ENCODE peak calls at places on chromosome 1, in nine cellular contexts. One of them, this sample, is unnamed.

GRCh38 chr1:204842892-204843291 is 27.8 kb upstream of the NFASC start:
- DNase-seq in T-cell: no peak
- DNase-seq in left ventricle myocardium inferior: no peak
- DNase-seq in amygdala: no peak
- DNase-seq in DMS79 treated with DMSO at 0.1 percent for 48 hours: no peak
- DNase-seq in iPS-NIHi11: no peak
- DNase-seq in B cell: no peak
- DNase-seq in NAMALWA: no peak
- DNase-seq in HTR-8/SVneo: no peak
- DNase-seq in this sample: no peak

GRCh38 chr1:7262611-7263010 is 477.4 kb downstream of the CAMTA1 start:
- DNase-seq in T-cell: no peak
- DNase-seq in left ventricle myocardium inferior: no peak
- DNase-seq in amygdala: no peak
- DNase-seq in DMS79 treated with DMSO at 0.1 percent for 48 hours: peak; percentile 96
- DNase-seq in iPS-NIHi11: no peak
- DNase-seq in B cell: no peak
- DNase-seq in NAMALWA: no peak
- DNase-seq in HTR-8/SVneo: no peak
- DNase-seq in this sample: no peak

GRCh38 chr1:16181887-16182719 is 26.2 kb upstream of the EPHA2 start:
- DNase-seq in T-cell: no peak
- DNase-seq in left ventricle myocardium inferior: peak; percentile 84
- DNase-seq in amygdala: no peak
- DNase-seq in DMS79 treated with DMSO at 0.1 percent for 48 hours: no peak
- DNase-seq in iPS-NIHi11: peak; percentile 83
- DNase-seq in B cell: no peak
- DNase-seq in NAMALWA: no peak
- DNase-seq in HTR-8/SVneo: peak; percentile 80
- DNase-seq in this sample: peak; percentile 95

GRCh38 chr1:27106561-27107323 is 48.2 kb downstream of the SLC9A1 start:
- DNase-seq in T-cell: no peak
- DNase-seq in left ventricle myocardium inferior: no peak
- DNase-seq in amygdala: no peak
- DNase-seq in DMS79 treated with DMSO at 0.1 percent for 48 hours: no peak
- DNase-seq in iPS-NIHi11: no peak
- DNase-seq in B cell: peak; percentile 72
- DNase-seq in NAMALWA: peak; percentile 91
- DNase-seq in HTR-8/SVneo: no peak
- DNase-seq in this sample: no peak

GRCh38 chr1:212699104-212699838 is 369 bp downstream of the BATF3 start:
- DNase-seq in T-cell: peak; percentile 9
- DNase-seq in left ventricle myocardium inferior: peak; percentile 40
- DNase-seq in amygdala: no peak
- DNase-seq in DMS79 treated with DMSO at 0.1 percent for 48 hours: peak; percentile 44
- DNase-seq in iPS-NIHi11: peak; percentile 82
- DNase-seq in B cell: peak; percentile 72
- DNase-seq in NAMALWA: peak; percentile 49
- DNase-seq in HTR-8/SVneo: peak; percentile 62
- DNase-seq in this sample: peak; percentile 74

GRCh38 chr1:72186733-72187307 is 95.5 kb downstream of the NEGR1 start:
- DNase-seq in T-cell: no peak
- DNase-seq in left ventricle myocardium inferior: no peak
- DNase-seq in amygdala: no peak
- DNase-seq in DMS79 treated with DMSO at 0.1 percent for 48 hours: no peak
- DNase-seq in iPS-NIHi11: no peak
- DNase-seq in B cell: no peak
- DNase-seq in NAMALWA: peak; percentile 8
- DNase-seq in HTR-8/SVneo: no peak
- DNase-seq in this sample: no peak

GRCh38 chr1:233544304-233544703 is 69.6 kb upstream of the KCNK1 start:
- DNase-seq in T-cell: no peak
- DNase-seq in left ventricle myocardium inferior: no peak
- DNase-seq in amygdala: no peak
- DNase-seq in DMS79 treated with DMSO at 0.1 percent for 48 hours: no peak
- DNase-seq in iPS-NIHi11: no peak
- DNase-seq in B cell: no peak
- DNase-seq in NAMALWA: no peak
- DNase-seq in HTR-8/SVneo: no peak
- DNase-seq in this sample: no peak

GRCh38 chr1:202599669-202600431 is 110.4 kb downstream of the SYT2 start:
- DNase-seq in T-cell: no peak
- DNase-seq in left ventricle myocardium inferior: peak; percentile 54
- DNase-seq in amygdala: no peak
- DNase-seq in DMS79 treated with DMSO at 0.1 percent for 48 hours: peak; percentile 29
- DNase-seq in iPS-NIHi11: peak; percentile 90
- DNase-seq in B cell: peak; percentile 33
- DNase-seq in NAMALWA: peak; percentile 63
- DNase-seq in HTR-8/SVneo: peak; percentile 85
- DNase-seq in this sample: peak; percentile 86

GRCh38 chr1:39158330-39159086 is 46.0 kb upstream of the MACF1 start:
- DNase-seq in T-cell: no peak
- DNase-seq in left ventricle myocardium inferior: no peak
- DNase-seq in amygdala: no peak
- DNase-seq in DMS79 treated with DMSO at 0.1 percent for 48 hours: peak; percentile 94
- DNase-seq in iPS-NIHi11: peak; percentile 51
- DNase-seq in B cell: no peak
- DNase-seq in NAMALWA: no peak
- DNase-seq in HTR-8/SVneo: no peak
- DNase-seq in this sample: no peak

GRCh38 chr1:233759665-233760064 is 144.8 kb upstream of the SLC35F3 start:
- DNase-seq in T-cell: no peak
- DNase-seq in left ventricle myocardium inferior: no peak
- DNase-seq in amygdala: no peak
- DNase-seq in DMS79 treated with DMSO at 0.1 percent for 48 hours: no peak
- DNase-seq in iPS-NIHi11: no peak
- DNase-seq in B cell: no peak
- DNase-seq in NAMALWA: no peak
- DNase-seq in HTR-8/SVneo: no peak
- DNase-seq in this sample: no peak

GRCh38 chr1:60145746-60146145 is 72.2 kb upstream of the C1orf87 start:
- DNase-seq in T-cell: no peak
- DNase-seq in left ventricle myocardium inferior: no peak
- DNase-seq in amygdala: no peak
- DNase-seq in DMS79 treated with DMSO at 0.1 percent for 48 hours: no peak
- DNase-seq in iPS-NIHi11: no peak
- DNase-seq in B cell: no peak
- DNase-seq in NAMALWA: no peak
- DNase-seq in HTR-8/SVneo: no peak
- DNase-seq in this sample: no peak

GRCh38 chr1:199545780-199546179 is 481.7 kb upstream of the NR5A2 start:
- DNase-seq in T-cell: no peak
- DNase-seq in left ventricle myocardium inferior: no peak
- DNase-seq in amygdala: no peak
- DNase-seq in DMS79 treated with DMSO at 0.1 percent for 48 hours: no peak
- DNase-seq in iPS-NIHi11: peak; percentile 29
- DNase-seq in B cell: no peak
- DNase-seq in NAMALWA: peak; percentile 37
- DNase-seq in HTR-8/SVneo: no peak
- DNase-seq in this sample: no peak

GRCh38 chr1:151010346-151010726 is 2.1 kb downstream of the PRUNE1 start:
- DNase-seq in T-cell: no peak
- DNase-seq in left ventricle myocardium inferior: no peak
- DNase-seq in amygdala: no peak
- DNase-seq in DMS79 treated with DMSO at 0.1 percent for 48 hours: no peak
- DNase-seq in iPS-NIHi11: no peak
- DNase-seq in B cell: no peak
- DNase-seq in NAMALWA: no peak
- DNase-seq in HTR-8/SVneo: no peak
- DNase-seq in this sample: no peak

GRCh38 chr1:98294127-98294526 is 367.4 kb upstream of the SNX7 start:
- DNase-seq in T-cell: no peak
- DNase-seq in left ventricle myocardium inferior: no peak
- DNase-seq in amygdala: no peak
- DNase-seq in DMS79 treated with DMSO at 0.1 percent for 48 hours: no peak
- DNase-seq in iPS-NIHi11: no peak
- DNase-seq in B cell: no peak
- DNase-seq in NAMALWA: no peak
- DNase-seq in HTR-8/SVneo: no peak
- DNase-seq in this sample: no peak

GRCh38 chr1:154801612-154802011 is 68.5 kb downstream of the KCNN3 start:
- DNase-seq in T-cell: no peak
- DNase-seq in left ventricle myocardium inferior: no peak
- DNase-seq in amygdala: no peak
- DNase-seq in DMS79 treated with DMSO at 0.1 percent for 48 hours: no peak
- DNase-seq in iPS-NIHi11: no peak
- DNase-seq in B cell: no peak
- DNase-seq in NAMALWA: no peak
- DNase-seq in HTR-8/SVneo: no peak
- DNase-seq in this sample: no peak

GRCh38 chr1:45493116-45493697 is 2.2 kb upstream of the TESK2 start:
- DNase-seq in T-cell: no peak
- DNase-seq in left ventricle myocardium inferior: no peak
- DNase-seq in amygdala: no peak
- DNase-seq in DMS79 treated with DMSO at 0.1 percent for 48 hours: peak; percentile 11
- DNase-seq in iPS-NIHi11: peak; percentile 41
- DNase-seq in B cell: peak; percentile 62
- DNase-seq in NAMALWA: peak; percentile 81
- DNase-seq in HTR-8/SVneo: peak; percentile 44
- DNase-seq in this sample: no peak

GRCh38 chr1:50994997-50995396 is 25.0 kb downstream of the CDKN2C start:
- DNase-seq in T-cell: no peak
- DNase-seq in left ventricle myocardium inferior: no peak
- DNase-seq in amygdala: no peak
- DNase-seq in DMS79 treated with DMSO at 0.1 percent for 48 hours: no peak
- DNase-seq in iPS-NIHi11: no peak
- DNase-seq in B cell: no peak
- DNase-seq in NAMALWA: no peak
- DNase-seq in HTR-8/SVneo: no peak
- DNase-seq in this sample: no peak

GRCh38 chr1:44786138-44786840 is 1.7 kb downstream of the BEST4 start:
- DNase-seq in T-cell: peak; percentile 48
- DNase-seq in left ventricle myocardium inferior: peak; percentile 73
- DNase-seq in amygdala: no peak
- DNase-seq in DMS79 treated with DMSO at 0.1 percent for 48 hours: no peak
- DNase-seq in iPS-NIHi11: peak; percentile 84
- DNase-seq in B cell: peak; percentile 83
- DNase-seq in NAMALWA: peak; percentile 79
- DNase-seq in HTR-8/SVneo: no peak
- DNase-seq in this sample: peak; percentile 84

GRCh38 chr1:239819075-239819474 is 272.6 kb upstream of the FMN2 start:
- DNase-seq in T-cell: no peak
- DNase-seq in left ventricle myocardium inferior: no peak
- DNase-seq in amygdala: no peak
- DNase-seq in DMS79 treated with DMSO at 0.1 percent for 48 hours: no peak
- DNase-seq in iPS-NIHi11: peak; percentile 23
- DNase-seq in B cell: no peak
- DNase-seq in NAMALWA: no peak
- DNase-seq in HTR-8/SVneo: no peak
- DNase-seq in this sample: no peak

GRCh38 chr1:205525495-205526285 is 21.2 kb downstream of the CDK18 start:
- DNase-seq in T-cell: no peak
- DNase-seq in left ventricle myocardium inferior: no peak
- DNase-seq in amygdala: no peak
- DNase-seq in DMS79 treated with DMSO at 0.1 percent for 48 hours: no peak
- DNase-seq in iPS-NIHi11: no peak
- DNase-seq in B cell: no peak
- DNase-seq in NAMALWA: no peak
- DNase-seq in HTR-8/SVneo: no peak
- DNase-seq in this sample: peak; percentile 40

GRCh38 chr1:35544976-35545375 is 12.2 kb downstream of the KIAA0319L start:
- DNase-seq in T-cell: peak; percentile 32
- DNase-seq in left ventricle myocardium inferior: no peak
- DNase-seq in amygdala: no peak
- DNase-seq in DMS79 treated with DMSO at 0.1 percent for 48 hours: peak; percentile 41
- DNase-seq in iPS-NIHi11: peak; percentile 73
- DNase-seq in B cell: no peak
- DNase-seq in NAMALWA: peak; percentile 75
- DNase-seq in HTR-8/SVneo: peak; percentile 21
- DNase-seq in this sample: peak; percentile 46

GRCh38 chr1:14113841-14114567 is 414.0 kb downstream of the PRDM2 start:
- DNase-seq in T-cell: no peak
- DNase-seq in left ventricle myocardium inferior: peak; percentile 34
- DNase-seq in amygdala: peak; percentile 30
- DNase-seq in DMS79 treated with DMSO at 0.1 percent for 48 hours: peak; percentile 25
- DNase-seq in iPS-NIHi11: peak; percentile 78
- DNase-seq in B cell: no peak
- DNase-seq in NAMALWA: peak; percentile 61
- DNase-seq in HTR-8/SVneo: peak; percentile 15
- DNase-seq in this sample: peak; percentile 65

GRCh38 chr1:81449786-81450185 is 350.9 kb upstream of the ADGRL2 start:
- DNase-seq in T-cell: no peak
- DNase-seq in left ventricle myocardium inferior: no peak
- DNase-seq in amygdala: no peak
- DNase-seq in DMS79 treated with DMSO at 0.1 percent for 48 hours: no peak
- DNase-seq in iPS-NIHi11: no peak
- DNase-seq in B cell: no peak
- DNase-seq in NAMALWA: no peak
- DNase-seq in HTR-8/SVneo: no peak
- DNase-seq in this sample: no peak

GRCh38 chr1:178093958-178094751 is at the start of gene RASAL2:
- DNase-seq in T-cell: no peak
- DNase-seq in left ventricle myocardium inferior: peak; percentile 73
- DNase-seq in amygdala: peak; percentile 53
- DNase-seq in DMS79 treated with DMSO at 0.1 percent for 48 hours: peak; percentile 24
- DNase-seq in iPS-NIHi11: peak; percentile 95
- DNase-seq in B cell: peak; percentile 72
- DNase-seq in NAMALWA: no peak
- DNase-seq in HTR-8/SVneo: peak; percentile 60
- DNase-seq in this sample: peak; percentile 90

GRCh38 chr1:10615336-10615735 is 140.6 kb downstream of the PEX14 start:
- DNase-seq in T-cell: no peak
- DNase-seq in left ventricle myocardium inferior: no peak
- DNase-seq in amygdala: no peak
- DNase-seq in DMS79 treated with DMSO at 0.1 percent for 48 hours: no peak
- DNase-seq in iPS-NIHi11: no peak
- DNase-seq in B cell: no peak
- DNase-seq in NAMALWA: no peak
- DNase-seq in HTR-8/SVneo: no peak
- DNase-seq in this sample: no peak

GRCh38 chr1:61098906-61099437 is 16.6 kb downstream of the NFIA start:
- DNase-seq in T-cell: no peak
- DNase-seq in left ventricle myocardium inferior: no peak
- DNase-seq in amygdala: no peak
- DNase-seq in DMS79 treated with DMSO at 0.1 percent for 48 hours: no peak
- DNase-seq in iPS-NIHi11: no peak
- DNase-seq in B cell: no peak
- DNase-seq in NAMALWA: no peak
- DNase-seq in HTR-8/SVneo: no peak
- DNase-seq in this sample: no peak

GRCh38 chr1:2073382-2074230 is 23.4 kb downstream of the PRKCZ start:
- DNase-seq in T-cell: no peak
- DNase-seq in left ventricle myocardium inferior: no peak
- DNase-seq in amygdala: peak; percentile 65
- DNase-seq in DMS79 treated with DMSO at 0.1 percent for 48 hours: no peak
- DNase-seq in iPS-NIHi11: peak; percentile 64
- DNase-seq in B cell: no peak
- DNase-seq in NAMALWA: no peak
- DNase-seq in HTR-8/SVneo: no peak
- DNase-seq in this sample: peak; percentile 37

GRCh38 chr1:226736001-226736907 is 2.8 kb downstream of the ITPKB start:
- DNase-seq in T-cell: no peak
- DNase-seq in left ventricle myocardium inferior: peak; percentile 39
- DNase-seq in amygdala: peak; percentile 44
- DNase-seq in DMS79 treated with DMSO at 0.1 percent for 48 hours: peak; percentile 86
- DNase-seq in iPS-NIHi11: no peak
- DNase-seq in B cell: no peak
- DNase-seq in NAMALWA: no peak
- DNase-seq in HTR-8/SVneo: no peak
- DNase-seq in this sample: peak; percentile 74

GRCh38 chr1:226109829-226110248 is 47.3 kb downstream of the H3-3A start:
- DNase-seq in T-cell: peak; percentile 44
- DNase-seq in left ventricle myocardium inferior: peak; percentile 92
- DNase-seq in amygdala: peak; percentile 73
- DNase-seq in DMS79 treated with DMSO at 0.1 percent for 48 hours: peak; percentile 89
- DNase-seq in iPS-NIHi11: peak; percentile 99
- DNase-seq in B cell: peak; percentile 100
- DNase-seq in NAMALWA: peak; percentile 89
- DNase-seq in HTR-8/SVneo: peak; percentile 92
- DNase-seq in this sample: peak; percentile 91

GRCh38 chr1:44040418-44040817 is 9.2 kb upstream of the SLC6A9 start:
- DNase-seq in T-cell: no peak
- DNase-seq in left ventricle myocardium inferior: no peak
- DNase-seq in amygdala: no peak
- DNase-seq in DMS79 treated with DMSO at 0.1 percent for 48 hours: no peak
- DNase-seq in iPS-NIHi11: no peak
- DNase-seq in B cell: no peak
- DNase-seq in NAMALWA: no peak
- DNase-seq in HTR-8/SVneo: no peak
- DNase-seq in this sample: no peak

GRCh38 chr1:11301593-11301992 is 28.6 kb downstream of the UBIAD1 start:
- DNase-seq in T-cell: no peak
- DNase-seq in left ventricle myocardium inferior: no peak
- DNase-seq in amygdala: peak; percentile 43
- DNase-seq in DMS79 treated with DMSO at 0.1 percent for 48 hours: no peak
- DNase-seq in iPS-NIHi11: no peak
- DNase-seq in B cell: no peak
- DNase-seq in NAMALWA: no peak
- DNase-seq in HTR-8/SVneo: no peak
- DNase-seq in this sample: peak; percentile 7

This sample was measured in right cardiac atrium.